ENCODE peak calls at places on chromosomes 2 and 18, in ten cellular contexts. O is right lobe of liver; F is foreskin fibroblast; K is HepG2; P is CD8-positive, alpha-beta T cell; Z is CD4-positive, alpha-beta T cell; S is GM12865; V is GM13977; R is AG04449; X is mammary epithelial cell. M is an unnamed sample.

GRCh38 chr2:112582314-112582746 is 2.1 kb upstream of the CHCHD5 start:
- DNase-seq in K (peak; percentile 60), R (no peak), Z (peak; percentile 10), O (no peak), P (no peak), V (no peak), F (peak; percentile 72), X (peak; percentile 60), S (peak; percentile 68), M (no peak)

GRCh38 chr2:174012347-174013309 is 47.5 kb upstream of the SP3 start:
- DNase-seq in F (peak; percentile 75), V (no peak), P (peak; percentile 64), R (no peak), S (peak; percentile 31), O (peak; percentile 50), K (no peak), Z (peak; percentile 27), X (no peak), M (peak; percentile 73)

GRCh38 chr2:128914320-128914719 is 595.7 kb upstream of the HS6ST1 start:
- DNase-seq in O (no peak), F (no peak), P (no peak), R (no peak), V (no peak), X (no peak), K (no peak), S (no peak), Z (no peak), M (no peak)

GRCh38 chr2:42147641-42148274 is 21.4 kb upstream of the EML4 start:
- DNase-seq in F (peak; percentile 59), R (peak; percentile 76), Z (no peak), V (no peak), X (no peak), K (peak; percentile 44), O (peak; percentile 44), P (no peak), S (no peak), M (no peak)

GRCh38 chr18:32730620-32731021 is 42.2 kb downstream of the KLHL14 start:
- DNase-seq in P (no peak), K (no peak), O (no peak), V (peak; percentile 15), X (peak; percentile 18), F (peak; percentile 23), S (peak; percentile 44), R (no peak), Z (no peak), M (peak; percentile 23)

GRCh38 chr2:221420245-221420644 is 151.9 kb downstream of the EPHA4 start:
- DNase-seq in P (no peak), Z (no peak), X (no peak), F (peak; percentile 24), R (no peak), O (no peak), V (no peak), S (peak; percentile 16), K (no peak), M (no peak)

GRCh38 chr2:10345126-10345525 is 42.4 kb downstream of the HPCAL1 start:
- DNase-seq in O (peak; percentile 5), V (no peak), K (no peak), F (no peak), P (no peak), X (no peak), Z (no peak), R (no peak), S (no peak), M (no peak)

GRCh38 chr2:58131191-58132011 is 84.8 kb downstream of the VRK2 start:
- DNase-seq in Z (no peak), R (no peak), V (no peak), K (peak; percentile 15), P (no peak), O (no peak), F (peak; percentile 84), X (no peak), S (no peak), M (no peak)

GRCh38 chr18:25176516-25177042 is 175.4 kb downstream of the ZNF521 start:
- DNase-seq in R (no peak), F (peak; percentile 7), S (no peak), O (no peak), V (no peak), Z (no peak), P (no peak), K (no peak), X (no peak), M (no peak)

GRCh38 chr2:23606968-23607367 is 222.0 kb downstream of the KLHL29 start:
- DNase-seq in X (peak; percentile 71), R (peak; percentile 50), F (peak; percentile 77), P (no peak), S (no peak), O (no peak), K (no peak), Z (no peak), V (no peak), M (no peak)

GRCh38 chr2:96164459-96165184 is 19.4 kb upstream of the DUSP2 start:
- DNase-seq in S (peak; percentile 96), K (no peak), F (no peak), R (no peak), Z (peak; percentile 44), P (peak; percentile 80), V (peak; percentile 82), O (no peak), X (no peak), M (peak; percentile 86)

GRCh38 chr2:237731663-237732062 is 66.9 kb upstream of the RBM44 start:
- DNase-seq in V (no peak), K (peak; percentile 48), X (peak; percentile 74), F (peak; percentile 86), S (peak; percentile 18), R (no peak), Z (no peak), P (no peak), O (peak; percentile 56), M (no peak)

GRCh38 chr2:149394864-149395263 is 64.5 kb downstream of the LYPD6 start:
- DNase-seq in O (no peak), Z (no peak), V (no peak), K (no peak), P (no peak), F (peak; percentile 56), R (no peak), S (no peak), X (no peak), M (no peak)

GRCh38 chr2:59654753-59655152 is 898.7 kb downstream of the BCL11A start:
- DNase-seq in V (no peak), X (peak; percentile 1), P (no peak), O (no peak), S (no peak), R (no peak), K (no peak), Z (no peak), F (no peak), M (no peak)

GRCh38 chr2:218615868-218616315 is 8.2 kb downstream of the PLCD4 start:
- DNase-seq in F (no peak), V (no peak), K (peak; percentile 56), Z (no peak), O (peak; percentile 74), X (no peak), P (no peak), S (no peak), R (no peak), M (no peak)

GRCh38 chr2:240287496-240288086 is 147.1 kb upstream of the OTOS start:
- DNase-seq in S (no peak), Z (no peak), P (no peak), V (no peak), X (no peak), R (no peak), O (no peak), F (no peak), K (no peak), M (peak; percentile 16)
- TF ChIP-seq CTCF in S (no peak), Z (no peak), P (no peak), V (no peak), X (no peak), R (peak; percentile 3), O (no peak), F (no peak), K (no peak), M (no peak)

GRCh38 chr2:120768112-120769048 is 32.7 kb downstream of the GLI2 start:
- DNase-seq in X (no peak), Z (no peak), S (no peak), P (no peak), V (no peak), F (no peak), O (peak; percentile 6), R (no peak), K (no peak), M (no peak)

GRCh38 chr2:120770641-120771040 is 35.0 kb downstream of the GLI2 start:
- DNase-seq in P (no peak), V (no peak), R (no peak), O (no peak), S (no peak), K (no peak), Z (no peak), F (no peak), X (no peak), M (no peak)

GRCh38 chr2:120770176-120770575 is 34.5 kb downstream of the GLI2 start:
- DNase-seq in K (no peak), Z (no peak), X (no peak), O (no peak), R (no peak), F (no peak), V (no peak), S (no peak), P (no peak), M (no peak)

GRCh38 chr2:120769076-120769786 is 33.6 kb downstream of the GLI2 start:
- DNase-seq in Z (no peak), X (no peak), P (no peak), V (no peak), O (peak; percentile 5), R (no peak), F (no peak), K (no peak), S (no peak), M (no peak)

GRCh38 chr2:120769787-120770120 is 34.1 kb downstream of the GLI2 start:
- DNase-seq in K (no peak), V (no peak), F (no peak), S (no peak), Z (no peak), R (no peak), X (no peak), O (no peak), P (no peak), M (no peak)
- TF ChIP-seq CTCF in K (no peak), V (no peak), F (no peak), S (no peak), Z (no peak), R (no peak), X (no peak), O (no peak), P (no peak), M (no peak)

GRCh38 chr18:44973282-44973681 is 292.6 kb downstream of the SETBP1 start:
- DNase-seq in S (peak; percentile 46), K (no peak), X (no peak), O (no peak), R (no peak), Z (no peak), P (no peak), F (peak; percentile 47), V (no peak), M (no peak)
- TF ChIP-seq CTCF in S (no peak), K (peak; percentile 37), X (peak; percentile 33), O (no peak), R (peak; percentile 6), Z (no peak), P (no peak), F (peak; percentile 23), V (peak; percentile 43), M (no peak)

DNA sequence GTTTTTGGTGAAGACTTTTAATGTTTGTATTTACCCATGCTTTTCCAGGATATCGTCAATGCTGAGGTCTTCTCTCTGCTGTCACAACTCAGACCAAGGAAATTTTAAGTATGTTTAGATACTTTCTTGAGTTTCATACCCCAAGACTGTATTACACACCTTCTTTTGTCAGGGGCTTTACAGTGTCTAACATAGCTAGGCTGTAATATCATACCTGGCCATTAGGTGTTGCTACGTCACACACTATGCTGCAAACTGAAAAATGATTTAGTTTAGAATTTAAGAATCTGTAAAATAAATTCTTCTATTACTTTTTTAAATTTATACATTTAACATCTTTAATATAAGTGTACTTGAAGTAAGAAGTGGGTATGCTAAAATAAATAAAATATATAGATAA is 358.4 kb upstream of the NRP2 start:
- DNase-seq in Z (no peak), F (peak; percentile 38), K (no peak), S (peak; percentile 10), R (no peak), P (no peak), X (peak; percentile 4), O (no peak), V (no peak), M (peak; percentile 5)
- TF ChIP-seq CTCF in Z (peak; percentile 17), F (peak; percentile 35), K (no peak), S (peak; percentile 37), R (no peak), P (no peak), X (peak; percentile 78), O (peak; percentile 27), V (peak; percentile 43), M (peak; percentile 16)